ENCODE peak calls at places on chromosomes 16 and 17, in eight cellular contexts. G, D, T, I, W, A, E and Z are unnamed samples.

GRCh38 chr17:82414548-82415281 is 3.4 kb upstream of the HEXD start:
- DNase-seq in G (peak; percentile 81), A (peak; percentile 21), I (no peak), D (peak; percentile 22), E (peak; percentile 88), T (peak; percentile 47), W (peak; percentile 54), Z (peak; percentile 87)

GRCh38 chr16:3065069-3065741 is at the start of gene IL32:
- DNase-seq in T (no peak), I (no peak), A (no peak), D (peak; percentile 36), G (peak; percentile 95), W (no peak), E (peak; percentile 90), Z (no peak)

GRCh38 chr17:77372444-77373297 is 231.9 kb downstream of the SEC14L1 start:
- DNase-seq in W (peak; percentile 47), G (peak; percentile 64), I (peak; percentile 32), D (peak; percentile 62), T (no peak), E (peak; percentile 87), A (peak; percentile 34), Z (peak; percentile 83)

GRCh38 chr16:56281256-56281805 is 90.0 kb downstream of the GNAO1 start:
- DNase-seq in D (no peak), W (no peak), I (no peak), G (peak; percentile 24), E (no peak), A (peak; percentile 35), T (peak; percentile 34), Z (peak; percentile 50)

GRCh38 chr16:80576343-80576912 is 35.6 kb downstream of the DYNLRB2 start:
- DNase-seq in G (no peak), I (no peak), A (no peak), E (no peak), T (no peak), D (no peak), W (no peak), Z (no peak)

GRCh38 chr17:76700627-76701470 is 9.9 kb downstream of the MXRA7 start:
- DNase-seq in D (peak; percentile 91), E (no peak), G (peak; percentile 92), T (no peak), W (peak; percentile 53), A (no peak), I (no peak), Z (no peak)

GRCh38 chr16:85658504-85659326 is 30.0 kb downstream of the GINS2 start:
- DNase-seq in G (no peak), D (no peak), T (no peak), W (no peak), E (no peak), I (no peak), A (no peak), Z (no peak)

GRCh38 chr16:69381231-69381630 is 4.6 kb downstream of the TERF2 start:
- DNase-seq in I (no peak), W (no peak), G (peak; percentile 36), E (no peak), T (no peak), D (no peak), A (no peak), Z (no peak)

GRCh38 chr17:40411821-40412220 is 5.9 kb downstream of the TOP2A start:
- DNase-seq in W (no peak), G (no peak), D (no peak), I (no peak), E (no peak), T (no peak), A (no peak), Z (no peak)

GRCh38 chr17:9170822-9171221 is 149.5 kb downstream of the NTN1 start:
- DNase-seq in A (no peak), E (no peak), G (no peak), T (no peak), I (no peak), D (no peak), W (no peak), Z (peak; percentile 27)

GRCh38 chr17:20085283-20085875 is 76.2 kb downstream of the SPECC1 start:
- DNase-seq in A (no peak), I (no peak), D (peak; percentile 83), T (no peak), E (no peak), W (no peak), G (no peak), Z (no peak)

GRCh38 chr17:18039535-18040286 is 503 bp downstream of the GID4 start:
- DNase-seq in A (peak; percentile 12), E (no peak), T (peak; percentile 45), I (no peak), W (no peak), D (no peak), G (no peak), Z (peak; percentile 75)

GRCh38 chr16:84404936-84405640 is 36.8 kb downstream of the ATP2C2 start:
- DNase-seq in G (no peak), W (no peak), E (no peak), T (no peak), A (no peak), I (no peak), D (no peak), Z (no peak)

GRCh38 chr17:4557626-4558310 is 2.6 kb upstream of the MYBBP1A start:
- DNase-seq in G (no peak), E (no peak), T (no peak), W (no peak), A (no peak), D (no peak), I (no peak), Z (no peak)

GRCh38 chr17:63946440-63947363 is 14.6 kb upstream of the CD79B start:
- DNase-seq in E (peak; percentile 80), I (no peak), T (peak; percentile 26), W (peak; percentile 15), D (no peak), G (peak; percentile 45), A (peak; percentile 23), Z (peak; percentile 93)

GRCh38 chr17:6471531-6472465 is 27.5 kb downstream of the PIMREG start:
- DNase-seq in E (no peak), W (no peak), G (peak; percentile 67), I (no peak), D (peak; percentile 51), T (no peak), A (no peak), Z (no peak)

GRCh38 chr17:5780476-5780875 is 196.2 kb upstream of the NLRP1 start:
- DNase-seq in A (no peak), I (no peak), D (peak; percentile 85), G (peak; percentile 70), E (no peak), T (no peak), W (no peak), Z (no peak)

GRCh38 chr16:88782454-88783390 is 2.3 kb downstream of the PIEZO1 start:
- DNase-seq in W (no peak), D (peak; percentile 74), E (peak; percentile 93), A (no peak), I (no peak), G (peak; percentile 83), T (no peak), Z (no peak)

GRCh38 chr17:50027639-50028206 is 28.2 kb upstream of the ITGA3 start:
- DNase-seq in A (no peak), T (no peak), E (no peak), W (no peak), G (peak; percentile 95), D (peak; percentile 92), I (no peak), Z (no peak)

GRCh38 chr16:4272114-4272954 is 489 bp downstream of the TFAP4 start:
- DNase-seq in I (peak; percentile 13), G (peak; percentile 37), E (no peak), T (peak; percentile 52), D (no peak), W (peak; percentile 43), A (peak; percentile 33), Z (peak; percentile 82)